ENCODE peak calls at places on chromosomes 7 and 10, in ten cellular contexts. S is GDM1; W is stimulated activated CD8-positive, alpha-beta memory T cell treated with anti-CD3 and anti-CD28 coated beads, Interleukin-7, amount 100 ng/mL, for 4 hours; D is RWPE1; U is GOT3; O is HTR-8/SVneo; E is sciatic nerve; T is amniotic stem cell; J is GM12892; R is RKO. A is an unnamed sample.
A peak's percentile ranks its signal among the peaks of the same experiment; 100 is the strongest.

GRCh38 chr10:62972103-62972502 is 155.9 kb upstream of the EGR2 start:
- DNase-seq in T (no peak), E (no peak), S (no peak), D (no peak), J (no peak), U (no peak), W (no peak), O (no peak), R (peak; percentile 15), A (no peak)

GRCh38 chr10:84765656-84766055 is 437.3 kb downstream of the CCSER2 start:
- DNase-seq in S (no peak), W (no peak), D (no peak), T (no peak), J (no peak), U (no peak), R (no peak), E (no peak), O (no peak), A (no peak)

GRCh38 chr10:122476034-122476695 is 14.8 kb downstream of the HTRA1 start:
- DNase-seq in J (no peak), R (no peak), U (no peak), W (no peak), D (peak; percentile 92), T (no peak), S (no peak), O (no peak), E (no peak), A (no peak)

GRCh38 chr7:151245360-151246160 is 2.9 kb downstream of the SMARCD3 start:
- DNase-seq in R (no peak), S (no peak), O (no peak), T (peak; percentile 2), J (peak; percentile 85), U (no peak), W (peak; percentile 63), E (no peak), D (no peak), A (peak; percentile 26)

GRCh38 chr7:129611246-129612111 is at the start of gene NRF1:
- DNase-seq in S (peak; percentile 94), O (peak; percentile 67), T (peak; percentile 79), R (peak; percentile 96), J (peak; percentile 77), U (peak; percentile 75), W (peak; percentile 89), D (peak; percentile 64), E (peak; percentile 94), A (peak; percentile 79)

GRCh38 chr10:3987142-3987974 is 202.3 kb upstream of the KLF6 start:
- DNase-seq in T (no peak), E (no peak), S (no peak), J (no peak), U (no peak), D (no peak), O (no peak), R (no peak), W (no peak), A (no peak)

GRCh38 chr10:20457656-20458055 is 439.5 kb downstream of the NEBL start:
- DNase-seq in U (no peak), R (no peak), D (no peak), S (no peak), J (no peak), T (no peak), O (no peak), E (no peak), W (no peak), A (no peak)

GRCh38 chr10:76946268-76946667 is 691.3 kb downstream of the KCNMA1 start:
- DNase-seq in S (no peak), J (no peak), T (no peak), R (no peak), E (no peak), W (no peak), D (no peak), O (no peak), U (no peak), A (no peak)

GRCh38 chr10:130547368-130547767 is 411.2 kb downstream of the GLRX3 start:
- DNase-seq in T (no peak), E (no peak), J (no peak), U (no peak), R (peak; percentile 34), O (no peak), D (no peak), S (no peak), W (no peak), A (no peak)

GRCh38 chr7:30665449-30665848 is 16.8 kb downstream of the CRHR2 start:
- DNase-seq in R (no peak), J (no peak), E (no peak), U (no peak), O (no peak), W (no peak), T (no peak), D (no peak), S (no peak), A (no peak)

GRCh38 chr10:131875501-131875900 is 25.3 kb upstream of the PPP2R2D start:
- DNase-seq in D (no peak), O (no peak), J (no peak), T (no peak), S (no peak), W (no peak), U (no peak), E (no peak), R (no peak), A (no peak)

GRCh38 chr10:78706986-78707500 is 361.7 kb upstream of the ZMIZ1 start:
- DNase-seq in R (no peak), O (no peak), D (no peak), W (no peak), S (no peak), T (no peak), E (no peak), U (no peak), J (no peak), A (no peak)

GRCh38 chr7:2517004-2517403 is 2.6 kb upstream of the LFNG start:
- DNase-seq in R (peak; percentile 60), O (peak; percentile 95), E (no peak), D (peak; percentile 32), S (no peak), U (no peak), W (no peak), J (no peak), T (peak; percentile 83), A (no peak)

GRCh38 chr10:112327678-112328077 is 44.5 kb downstream of the TECTB start:
- DNase-seq in S (no peak), R (no peak), E (no peak), D (no peak), W (no peak), J (no peak), O (no peak), U (no peak), T (no peak), A (no peak)

GRCh38 chr10:95637911-95638310 is 18.6 kb downstream of the ALDH18A1 start:
- DNase-seq in O (no peak), J (no peak), W (no peak), E (no peak), T (no peak), D (no peak), S (no peak), R (no peak), U (no peak), A (no peak)

GRCh38 chr7:83996879-83997278 is 197.7 kb downstream of the SEMA3A start:
- DNase-seq in O (no peak), W (no peak), J (no peak), R (no peak), E (no peak), S (no peak), D (peak; percentile 13), U (no peak), T (no peak), A (no peak)

GRCh38 chr10:1715821-1716220 is 21.5 kb downstream of the ADARB2 start:
- DNase-seq in E (no peak), U (no peak), J (peak; percentile 36), D (peak; percentile 49), O (no peak), W (no peak), S (no peak), T (no peak), R (peak; percentile 74), A (no peak)

GRCh38 chr7:84908196-84908793 is 278.6 kb downstream of the SEMA3D start:
- DNase-seq in E (no peak), R (no peak), U (no peak), J (no peak), T (no peak), O (no peak), S (no peak), D (no peak), W (no peak), A (no peak)

GRCh38 chr7:2621061-2621828 is 10.5 kb upstream of the TTYH3 start:
- DNase-seq in E (peak; percentile 75), S (no peak), W (no peak), T (no peak), J (no peak), U (no peak), O (no peak), D (no peak), R (no peak), A (no peak)

GRCh38 chr10:125124114-125124486 is 36.3 kb downstream of the CTBP2 start:
- DNase-seq in R (no peak), J (no peak), S (no peak), T (no peak), D (peak; percentile 57), U (no peak), O (no peak), W (no peak), E (no peak), A (no peak)

GRCh38 chr10:69696073-69696731 is 66.2 kb downstream of the FAM241B start:
- DNase-seq in U (peak; percentile 23), W (no peak), J (no peak), O (peak; percentile 72), R (peak; percentile 91), T (peak; percentile 62), S (no peak), E (no peak), D (peak; percentile 68), A (no peak)

GRCh38 chr7:151736403-151736909 is 140.5 kb downstream of the PRKAG2 start:
- DNase-seq in T (peak; percentile 92), S (no peak), W (no peak), E (no peak), J (no peak), U (peak; percentile 67), O (peak; percentile 90), R (peak; percentile 91), D (peak; percentile 76), A (no peak)

GRCh38 chr10:82361317-82361716 is 486.3 kb downstream of the NRG3 start:
- DNase-seq in U (no peak), E (no peak), D (no peak), T (no peak), R (no peak), S (no peak), O (no peak), W (no peak), J (no peak), A (no peak)

GRCh38 chr10:98694014-98694413 is 247.3 kb upstream of the HPS1 start:
- DNase-seq in J (no peak), O (no peak), E (no peak), D (no peak), R (no peak), U (no peak), T (no peak), W (no peak), S (no peak), A (no peak)

GRCh38 chr10:120738658-120739057 is 112.5 kb upstream of the WDR11 start:
- DNase-seq in T (no peak), J (no peak), U (no peak), O (no peak), E (no peak), W (no peak), S (no peak), D (peak; percentile 12), R (no peak), A (no peak)

GRCh38 chr10:72702868-72703581 is 11.1 kb downstream of the MCU start:
- DNase-seq in R (peak; percentile 25), W (no peak), J (no peak), T (no peak), D (no peak), E (no peak), O (no peak), S (no peak), U (no peak), A (no peak)

A was measured in activated CD4-positive, CD25-positive, alpha-beta regulatory T cell treated with anti-CD3 and anti-CD28 coated beads, Interleukin-2, amount 50 U/mL, for 16 hours.